ENCODE peak calls at places on chromosomes 7 and 10, in five cellular contexts. Y is A549, J is HCT116, H is sigmoid colon, W is uterus. L is an unnamed sample.

GRCh38 chr10:48683893-48684292 is 780 bp upstream of the WDFY4 start:
- DNase-seq in J (no peak), W (no peak), Y (no peak), H (no peak), L (no peak)

GRCh38 chr7:112144284-112145059 is 61.7 kb downstream of the DOCK4 start:
- DNase-seq in H (no peak), J (no peak), W (no peak), Y (no peak), L (no peak)

GRCh38 chr7:27111753-27112277 is 9.3 kb upstream of the HOXA2 start:
- DNase-seq in H (no peak), J (no peak), W (no peak), Y (no peak), L (no peak)

GRCh38 chr10:100825946-100826660 is 80.7 kb downstream of the PAX2 start:
- DNase-seq in Y (no peak), W (no peak), J (no peak), H (peak; percentile 35), L (no peak)

GRCh38 chr10:132521041-132521465 is 16.5 kb upstream of the INPP5A start:
- DNase-seq in J (no peak), H (peak; percentile 66), W (peak; percentile 45), Y (no peak), L (peak; percentile 1)

GRCh38 chr7:50368366-50368765 is 63.9 kb downstream of the IKZF1 start:
- DNase-seq in J (no peak), Y (no peak), W (no peak), H (no peak), L (no peak)

GRCh38 chr10:70666960-70667798 is 5.1 kb upstream of the ADAMTS14 start:
- DNase-seq in Y (no peak), J (no peak), H (peak; percentile 19), W (no peak), L (no peak)

GRCh38 chr10:11832042-11832441 is 8.9 kb downstream of the PROSER2 start:
- DNase-seq in W (no peak), H (peak; percentile 38), Y (no peak), J (no peak), L (no peak)

GRCh38 chr7:94907420-94908203 is at the start of gene PPP1R9A:
- DNase-seq in H (peak; percentile 66), J (peak; percentile 21), W (peak; percentile 31), Y (peak; percentile 72), L (no peak)

GRCh38 chr10:120349069-120349468 is 108.0 kb upstream of the PLPP4 start:
- DNase-seq in W (no peak), Y (no peak), J (no peak), H (no peak), L (no peak)

GRCh38 chr10:114100848-114101741 is 57.4 kb downstream of the ADRB1 start:
- DNase-seq in J (no peak), H (no peak), Y (no peak), W (peak; percentile 26), L (no peak)

GRCh38 chr7:128874140-128875031 is 11.7 kb downstream of the ATP6V1F start:
- DNase-seq in W (no peak), H (no peak), J (no peak), Y (no peak), L (no peak)

GRCh38 chr7:116361767-116362166 is 137.8 kb upstream of the CAV2 start:
- DNase-seq in J (no peak), Y (no peak), W (no peak), H (no peak), L (no peak)

GRCh38 chr10:22420787-22421517 is 75.7 kb downstream of the SPAG6 start:
- DNase-seq in W (no peak), Y (no peak), J (no peak), H (no peak), L (no peak)

GRCh38 chr7:19069842-19070241 is 47.6 kb downstream of the TWIST1 start:
- DNase-seq in H (no peak), Y (no peak), J (no peak), W (no peak), L (no peak)

GRCh38 chr10:49781247-49781646 is 19.1 kb upstream of the OGDHL start:
- DNase-seq in W (no peak), J (no peak), H (no peak), Y (no peak), L (no peak)

GRCh38 chr7:106339513-106340246 is 54.9 kb upstream of the NAMPT start:
- DNase-seq in Y (no peak), J (no peak), W (no peak), H (no peak), L (no peak)

GRCh38 chr7:387132-388022 is 97.4 kb downstream of the FOXL3 start:
- DNase-seq in H (no peak), Y (no peak), J (no peak), W (peak; percentile 2), L (no peak)

GRCh38 chr7:82263880-82264751 is 179.5 kb downstream of the CACNA2D1 start:
- DNase-seq in Y (no peak), J (no peak), H (no peak), W (no peak), L (no peak)

GRCh38 chr7:128021361-128021760 is 9.9 kb downstream of the LRRC4 start:
- DNase-seq in W (no peak), H (no peak), Y (no peak), J (peak; percentile 19), L (no peak)

GRCh38 chr7:67019562-67020390 is 23.1 kb downstream of the TYW1 start:
- DNase-seq in Y (no peak), J (no peak), H (peak; percentile 26), W (no peak), L (no peak)

GRCh38 chr10:49162761-49163160 is 25.4 kb downstream of the TMEM273 start:
- DNase-seq in Y (no peak), W (no peak), H (no peak), J (no peak), L (no peak)

DNA sequence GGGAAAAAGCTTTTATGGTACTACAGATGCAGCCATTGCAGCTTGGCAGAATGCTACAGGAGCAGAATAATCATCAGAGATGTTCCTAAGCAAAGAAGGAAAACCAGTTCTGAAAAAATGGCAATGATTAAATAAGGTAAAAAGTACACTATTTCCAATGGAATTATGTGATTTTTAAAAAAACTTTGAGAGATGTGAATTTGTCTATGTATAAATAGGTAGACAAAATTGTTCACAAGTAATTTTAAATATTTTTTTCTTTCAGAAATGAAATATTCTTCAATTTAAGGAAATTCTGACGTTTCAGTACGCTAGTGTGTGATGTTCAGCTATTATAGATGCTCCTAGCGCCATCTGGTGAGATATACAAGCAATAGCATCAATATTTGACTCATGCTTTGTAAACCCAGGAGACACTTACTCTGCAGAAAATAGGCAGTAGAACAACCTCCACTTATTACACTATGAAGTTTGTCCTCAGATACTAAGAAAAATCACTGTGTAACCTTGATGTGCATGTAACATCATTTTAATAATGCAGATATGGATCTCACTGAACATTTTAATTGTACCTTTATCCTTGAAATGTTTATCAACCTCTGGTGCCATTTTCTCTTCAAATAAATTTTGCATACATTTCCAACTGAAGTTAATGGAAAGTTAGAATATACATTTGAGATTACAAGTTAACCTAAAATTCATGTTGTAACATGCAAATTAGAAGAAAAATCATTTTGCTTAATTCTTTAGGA is 151.4 kb upstream of the FAM3C start:
- DNase-seq in W (no peak), Y (peak; percentile 59), J (peak; percentile 63), H (no peak), L (no peak)
- TF ChIP-seq CTCF in W (peak; percentile 76), Y (peak; percentile 88), J (peak; percentile 73), H (peak; percentile 75), L (peak; percentile 71)

GRCh38 chr10:97099089-97099488 is 86.7 kb downstream of the SLIT1 start:
- DNase-seq in Y (no peak), J (no peak), H (no peak), W (no peak), L (no peak)
- H3K4me1 ChIP-seq in Y (no peaks in the 10 kb centered on the region), J (no peaks in the 10 kb centered on the region), H (peaks cover 9% of the 10 kb centered on the region), W (no peaks in the 10 kb centered on the region), L (peaks cover 14% of the 10 kb centered on the region)

GRCh38 chr10:4839353-4839752 is 13.3 kb downstream of the AKR1E2 start:
- DNase-seq in J (no peak), Y (no peak), H (no peak), W (no peak), L (no peak)
- TF ChIP-seq CTCF in J (no peak), Y (no peak), H (no peak), W (no peak), L (no peak)

GRCh38 chr7:25034136-25034535 is 54.2 kb upstream of the OSBPL3 start:
- DNase-seq in H (no peak), Y (no peak), J (no peak), W (no peak), L (no peak)

GRCh38 chr7:25029075-25029474 is 49.1 kb upstream of the OSBPL3 start:
- DNase-seq in H (no peak), Y (no peak), J (no peak), W (no peak), L (no peak)

GRCh38 chr7:25031007-25031406 is 51.0 kb upstream of the OSBPL3 start:
- DNase-seq in Y (no peak), H (no peak), J (no peak), W (no peak), L (no peak)

GRCh38 chr7:25032774-25033743 is 53.1 kb upstream of the OSBPL3 start:
- DNase-seq in W (no peak), Y (no peak), H (no peak), J (no peak), L (no peak)

DNA sequence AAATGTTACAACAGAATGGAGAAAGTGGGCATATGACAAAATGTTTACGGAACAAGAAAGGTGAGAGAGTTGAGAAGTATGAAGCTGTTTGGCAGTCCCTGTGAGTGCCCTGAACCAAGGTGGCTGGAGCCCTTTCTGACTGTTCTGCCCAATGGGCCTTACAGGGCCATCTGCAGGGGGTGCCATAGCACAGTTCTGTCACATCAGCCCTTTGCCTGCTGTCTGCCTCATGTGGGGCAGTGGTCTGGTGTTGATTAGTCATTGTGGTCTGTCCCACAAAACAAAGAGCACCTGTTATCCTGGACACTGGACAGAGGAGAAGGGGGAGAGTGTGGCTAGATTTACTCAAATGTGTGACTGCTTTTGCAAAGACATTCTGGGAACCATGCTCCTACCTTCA is 51.5 kb upstream of the OSBPL3 start:
- DNase-seq in J (no peak), W (no peak), Y (no peak), H (no peak), L (no peak)
- H3K4me1 ChIP-seq in J (peaks cover 34% of the 10 kb centered on the region), W (no peaks in the 10 kb centered on the region), Y (peaks cover 12% of the 10 kb centered on the region), H (no peaks in the 10 kb centered on the region), L (no peaks in the 10 kb centered on the region)

GRCh38 chr10:600876-601275 is 88.6 kb downstream of the DIP2C start:
- DNase-seq in W (peak; percentile 14), J (no peak), H (no peak), Y (no peak), L (no peak)
- TF ChIP-seq CTCF in W (no peak), J (no peak), H (no peak), Y (no peak), L (no peak)